ENCODE peak calls at places on chromosomes 7 and 10, in nine cellular contexts. V is neural progenitor cell, U is cardiac fibroblast, D is body of pancreas, T is adrenal gland, A is AG10803, C is fibroblast of pulmonary artery, W is neural crest cell, Q is nephron progenitor cell. X is an unnamed sample.

GRCh38 chr10:97888134-97888533 is 38.5 kb downstream of the GOLGA7B start:
- DNase-seq in W (no peak), D (no peak), V (no peak), U (no peak), C (no peak), A (no peak), T (no peak), Q (no peak), X (no peak)

GRCh38 chr10:48227213-48227612 is 47.3 kb downstream of the FRMPD2 start:
- DNase-seq in W (no peak), V (no peak), Q (no peak), C (no peak), D (no peak), T (no peak), U (no peak), A (no peak), X (no peak)

GRCh38 chr10:100554902-100555301 is 19.2 kb downstream of the HIF1AN start:
- DNase-seq in U (no peak), D (no peak), V (no peak), W (no peak), A (no peak), C (no peak), T (no peak), Q (no peak), X (no peak)

GRCh38 chr7:134724606-134725005 is 54.8 kb upstream of the CALD1 start:
- DNase-seq in Q (no peak), V (peak; percentile 31), T (no peak), U (peak; percentile 73), C (peak; percentile 77), W (no peak), A (peak; percentile 62), D (no peak), X (peak; percentile 70)

GRCh38 chr10:132659206-132660091 is 121.9 kb downstream of the INPP5A start:
- DNase-seq in W (no peak), T (peak; percentile 73), A (no peak), C (no peak), Q (no peak), D (no peak), U (no peak), V (no peak), X (no peak)

GRCh38 chr7:136509466-136509865 is 359.0 kb upstream of the CHRM2 start:
- DNase-seq in U (no peak), T (no peak), V (peak; percentile 57), C (no peak), A (no peak), W (no peak), D (no peak), Q (no peak), X (no peak)

GRCh38 chr10:3620818-3621217 is 164.2 kb downstream of the KLF6 start:
- DNase-seq in T (no peak), U (no peak), D (no peak), W (no peak), Q (no peak), A (no peak), C (no peak), V (no peak), X (no peak)

GRCh38 chr7:107185716-107186115 is 16.9 kb downstream of the HBP1 start:
- DNase-seq in Q (no peak), A (no peak), D (no peak), C (no peak), T (no peak), V (no peak), W (no peak), U (no peak), X (no peak)

GRCh38 chr10:12975266-12975665 is 26.2 kb downstream of the CCDC3 start:
- DNase-seq in W (no peak), V (peak; percentile 19), T (no peak), D (no peak), C (no peak), Q (no peak), A (no peak), U (no peak), X (peak; percentile 62)

GRCh38 chr10:89414879-89415821 is 782 bp downstream of the IFIT5 start:
- DNase-seq in W (peak; percentile 35), V (peak; percentile 60), Q (peak; percentile 50), T (peak; percentile 53), U (peak; percentile 32), C (peak; percentile 29), D (peak; percentile 48), A (peak; percentile 48), X (peak; percentile 33)

GRCh38 chr10:72754275-72755032 is 62.5 kb downstream of the MCU start:
- DNase-seq in Q (no peak), W (no peak), A (no peak), U (no peak), D (no peak), T (no peak), V (no peak), C (no peak), X (peak; percentile 42)

GRCh38 chr7:157634401-157635147 is 297.8 kb downstream of the DNAJB6 start:
- DNase-seq in Q (no peak), U (no peak), A (no peak), W (no peak), C (no peak), D (no peak), T (no peak), V (no peak), X (no peak)

GRCh38 chr10:51643734-51644133 is 55.7 kb downstream of the CSTF2T start:
- DNase-seq in T (no peak), A (no peak), W (no peak), C (no peak), Q (no peak), D (no peak), U (no peak), V (no peak), X (no peak)

GRCh38 chr10:93873427-93874115 is 20.2 kb upstream of the SLC35G1 start:
- DNase-seq in D (no peak), U (peak; percentile 52), W (no peak), C (peak; percentile 59), Q (no peak), T (no peak), V (no peak), A (peak; percentile 56), X (peak; percentile 68)

GRCh38 chr10:98246911-98247820 is 20.8 kb downstream of the LOXL4 start:
- DNase-seq in U (no peak), V (no peak), W (no peak), C (peak; percentile 13), Q (peak; percentile 43), T (no peak), A (peak; percentile 87), D (no peak), X (no peak)

GRCh38 chr7:153084283-153084682 is 324.7 kb downstream of the ACTR3B start:
- DNase-seq in U (no peak), C (no peak), D (no peak), A (no peak), V (no peak), W (no peak), Q (peak; percentile 33), T (no peak), X (no peak)

GRCh38 chr10:126247454-126247975 is 140.8 kb downstream of the ADAM12 start:
- DNase-seq in D (peak; percentile 45), T (peak; percentile 88), W (no peak), A (peak; percentile 99), Q (no peak), U (peak; percentile 99), V (no peak), C (peak; percentile 99), X (peak; percentile 95)

GRCh38 chr7:156095908-156096539 is 283.8 kb upstream of the SHH start:
- DNase-seq in A (no peak), T (no peak), U (no peak), Q (no peak), D (no peak), C (no peak), W (no peak), V (no peak), X (no peak)

GRCh38 chr10:93461124-93461806 is 20.9 kb downstream of the MYOF start:
- DNase-seq in V (no peak), A (peak; percentile 87), W (no peak), U (peak; percentile 42), C (peak; percentile 45), D (no peak), Q (no peak), T (no peak), X (no peak)

GRCh38 chr7:909358-910329 is 33.3 kb downstream of the GET4 start:
- DNase-seq in Q (no peak), U (peak; percentile 54), C (peak; percentile 48), D (no peak), V (peak; percentile 58), W (no peak), A (peak; percentile 58), T (peak; percentile 64), X (peak; percentile 27)

DNA sequence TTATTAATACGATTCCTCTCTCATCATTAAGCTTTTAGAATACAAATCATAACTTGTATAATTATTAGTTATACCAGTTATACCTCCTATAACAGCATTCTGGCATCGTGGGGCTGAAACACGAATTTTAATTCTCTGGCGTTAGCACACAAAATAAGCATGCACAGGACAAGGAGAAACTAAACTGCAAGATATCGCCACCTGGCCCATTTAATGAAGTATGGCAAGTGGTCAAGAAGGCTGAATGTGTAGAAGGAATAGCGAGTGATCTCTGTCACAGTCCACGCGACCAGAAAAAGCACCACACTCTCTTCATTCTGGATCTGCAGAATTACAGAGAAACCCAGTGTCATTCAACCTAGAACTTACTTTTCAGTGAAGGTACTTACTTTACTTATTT is 18.1 kb downstream of the HACD1 start:
- DNase-seq in T (no peak), A (peak; percentile 27), V (peak; percentile 50), W (no peak), Q (no peak), U (peak; percentile 67), D (no peak), C (peak; percentile 62), X (peak; percentile 40)
- TF ChIP-seq CTCF in T (peak; percentile 15), A (peak; percentile 40), V (peak; percentile 54), W (peak; percentile 51), Q (peak; percentile 32), U (peak; percentile 48), D (no peak), C (peak; percentile 54), X (peak; percentile 49)

GRCh38 chr10:31622993-31623392 is 304.0 kb downstream of the ZEB1 start:
- DNase-seq in Q (no peak), T (no peak), A (peak; percentile 98), D (no peak), W (no peak), V (no peak), U (peak; percentile 81), C (peak; percentile 57), X (no peak)
- TF ChIP-seq CTCF in Q (no peak), T (no peak), A (peak; percentile 51), D (no peak), W (no peak), V (no peak), U (no peak), C (peak; percentile 12), X (no peak)

DNA sequence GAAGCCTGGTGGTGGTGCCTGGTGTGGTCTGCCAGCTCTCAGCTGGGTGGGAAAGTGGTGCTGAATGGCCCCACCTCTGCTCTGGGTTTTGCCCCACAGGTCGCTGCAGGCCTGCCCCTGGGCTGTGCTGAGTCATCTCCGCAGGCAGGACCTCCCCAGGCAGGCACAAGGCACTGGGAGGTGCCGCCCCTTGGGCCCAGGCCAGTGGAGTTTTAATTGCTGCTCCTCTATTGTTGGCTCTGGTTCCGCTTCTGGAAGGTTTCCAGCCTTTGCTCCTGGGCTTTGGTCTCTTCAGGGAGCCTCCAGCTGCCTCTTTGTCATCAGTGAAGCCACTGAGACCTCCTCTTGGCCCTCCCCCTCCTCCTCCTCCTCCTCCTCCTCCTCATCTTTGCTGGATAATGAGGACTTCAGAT is 180.3 kb upstream of the GRB10 start:
- DNase-seq in C (peak; percentile 74), D (peak; percentile 83), T (peak; percentile 68), U (peak; percentile 76), V (peak; percentile 25), A (peak; percentile 25), W (no peak), Q (no peak), X (peak; percentile 43)
- TF ChIP-seq CTCF in C (no peak), D (no peak), T (no peak), U (peak; percentile 13), V (no peak), A (no peak), W (no peak), Q (no peak), X (no peak)

GRCh38 chr7:91876391-91877133 is 3.9 kb downstream of the MTERF1 start:
- DNase-seq in Q (no peak), W (no peak), A (peak; percentile 27), D (no peak), U (peak; percentile 58), V (no peak), C (peak; percentile 53), T (no peak), X (peak; percentile 57)
- TF ChIP-seq CTCF in Q (peak; percentile 9), W (peak; percentile 46), A (peak; percentile 60), D (no peak), U (peak; percentile 45), V (peak; percentile 42), C (peak; percentile 55), T (no peak), X (peak; percentile 77)